ENCODE peak calls at places on chromosome 3, in nine cellular contexts. One of them, this sample, is unnamed.

GRCh38 chr3:177228601-177229190 is 31.4 kb upstream of the TBL1XR1 start:
- ATAC-seq in K562: no peak
- ATAC-seq in GM12878: no peak
- ATAC-seq in body of pancreas: no peak
- ATAC-seq in right lobe of liver: no peak
- ATAC-seq in HepG2: peak
- ATAC-seq in upper lobe of left lung: no peak
- ATAC-seq in HCT116: no peak
- ATAC-seq in gastrocnemius medialis: no peak
- ATAC-seq in this sample: no peak

GRCh38 chr3:194956697-194957396 is 271.2 kb downstream of the FAM43A start:
- ATAC-seq in body of pancreas: no peak
- ATAC-seq in K562: no peak
- ATAC-seq in upper lobe of left lung: peak
- ATAC-seq in gastrocnemius medialis: no peak
- ATAC-seq in HepG2: no peak
- ATAC-seq in HCT116: no peak
- ATAC-seq in GM12878: no peak
- ATAC-seq in right lobe of liver: peak
- ATAC-seq in this sample: peak

GRCh38 chr3:196280689-196281463 is 6.7 kb downstream of the PCYT1A start:
- ATAC-seq in upper lobe of left lung: no peak
- ATAC-seq in K562: no peak
- ATAC-seq in GM12878: peak
- ATAC-seq in body of pancreas: no peak
- ATAC-seq in gastrocnemius medialis: peak
- ATAC-seq in right lobe of liver: no peak
- ATAC-seq in HepG2: no peak
- ATAC-seq in HCT116: no peak
- ATAC-seq in this sample: no peak

GRCh38 chr3:72628065-72628464 is 220.2 kb downstream of the SHQ1 start:
- ATAC-seq in body of pancreas: no peak
- ATAC-seq in upper lobe of left lung: no peak
- ATAC-seq in HepG2: no peak
- ATAC-seq in GM12878: no peak
- ATAC-seq in right lobe of liver: no peak
- ATAC-seq in gastrocnemius medialis: no peak
- ATAC-seq in HCT116: peak
- ATAC-seq in K562: no peak
- ATAC-seq in this sample: no peak

GRCh38 chr3:122025296-122025695 is 3.2 kb upstream of the ILDR1 start:
- ATAC-seq in gastrocnemius medialis: no peak
- ATAC-seq in upper lobe of left lung: no peak
- ATAC-seq in GM12878: peak
- ATAC-seq in HepG2: no peak
- ATAC-seq in right lobe of liver: no peak
- ATAC-seq in HCT116: no peak
- ATAC-seq in K562: no peak
- ATAC-seq in body of pancreas: no peak
- ATAC-seq in this sample: no peak

GRCh38 chr3:128482857-128483656 is 9.9 kb downstream of the GATA2 start:
- ATAC-seq in HepG2: no peak
- ATAC-seq in GM12878: no peak
- ATAC-seq in right lobe of liver: peak
- ATAC-seq in gastrocnemius medialis: peak
- ATAC-seq in upper lobe of left lung: no peak
- ATAC-seq in body of pancreas: no peak
- ATAC-seq in HCT116: no peak
- ATAC-seq in K562: peak
- ATAC-seq in this sample: peak

GRCh38 chr3:12058408-12058807 is 54.2 kb downstream of the SYN2 start:
- ATAC-seq in K562: no peak
- ATAC-seq in HCT116: no peak
- ATAC-seq in body of pancreas: no peak
- ATAC-seq in gastrocnemius medialis: no peak
- ATAC-seq in HepG2: no peak
- ATAC-seq in GM12878: no peak
- ATAC-seq in upper lobe of left lung: no peak
- ATAC-seq in right lobe of liver: no peak
- ATAC-seq in this sample: no peak

GRCh38 chr3:15273214-15273613 is 59.2 kb downstream of the SH3BP5 start:
- ATAC-seq in gastrocnemius medialis: no peak
- ATAC-seq in K562: no peak
- ATAC-seq in body of pancreas: no peak
- ATAC-seq in HCT116: no peak
- ATAC-seq in GM12878: no peak
- ATAC-seq in right lobe of liver: peak
- ATAC-seq in HepG2: no peak
- ATAC-seq in upper lobe of left lung: no peak
- ATAC-seq in this sample: no peak

GRCh38 chr3:37941608-37942540 is 48.7 kb upstream of the VILL start:
- ATAC-seq in right lobe of liver: no peak
- ATAC-seq in K562: no peak
- ATAC-seq in upper lobe of left lung: no peak
- ATAC-seq in body of pancreas: no peak
- ATAC-seq in GM12878: no peak
- ATAC-seq in gastrocnemius medialis: no peak
- ATAC-seq in HCT116: no peak
- ATAC-seq in HepG2: no peak
- ATAC-seq in this sample: no peak

GRCh38 chr3:16439848-16440708 is 73.4 kb downstream of the RFTN1 start:
- ATAC-seq in body of pancreas: no peak
- ATAC-seq in HCT116: no peak
- ATAC-seq in upper lobe of left lung: peak
- ATAC-seq in K562: no peak
- ATAC-seq in gastrocnemius medialis: no peak
- ATAC-seq in right lobe of liver: peak
- ATAC-seq in HepG2: no peak
- ATAC-seq in GM12878: no peak
- ATAC-seq in this sample: no peak

GRCh38 chr3:145094355-145094941 is 1066.5 kb downstream of the PLOD2 start:
- ATAC-seq in body of pancreas: peak
- ATAC-seq in HCT116: peak
- ATAC-seq in gastrocnemius medialis: no peak
- ATAC-seq in GM12878: peak
- ATAC-seq in HepG2: no peak
- ATAC-seq in upper lobe of left lung: peak
- ATAC-seq in K562: no peak
- ATAC-seq in right lobe of liver: peak
- ATAC-seq in this sample: peak

DNA sequence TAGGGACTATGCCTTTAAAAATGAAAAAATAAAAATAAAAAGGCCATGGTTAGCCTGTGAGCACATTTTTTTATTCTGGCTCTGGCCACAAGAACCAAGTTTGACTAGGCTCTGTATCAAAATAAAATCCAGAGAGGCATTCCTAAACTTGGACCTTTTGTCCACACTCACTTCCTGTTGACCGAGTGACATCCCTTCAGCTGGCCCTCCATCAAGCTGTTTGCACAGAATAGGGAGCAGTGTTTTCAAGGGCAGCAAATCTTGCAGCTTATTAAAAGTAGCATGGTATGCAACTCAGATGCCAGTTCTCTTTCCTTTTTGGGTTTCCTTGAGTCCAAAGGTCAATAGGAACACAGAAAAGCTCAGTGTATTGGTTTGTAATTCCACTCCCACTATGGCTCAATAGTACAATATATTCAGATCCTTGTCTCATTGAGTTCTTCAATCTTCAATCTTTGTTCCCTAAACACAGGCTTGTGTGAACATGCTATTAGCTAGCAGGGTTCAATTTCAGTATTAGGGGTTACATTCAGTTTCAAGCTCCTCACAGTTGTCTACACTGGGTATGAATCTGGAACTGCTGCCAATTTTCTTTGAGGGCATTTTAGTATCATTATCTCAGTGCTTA is 244.5 kb downstream of the RBMS3 start:
- ATAC-seq in body of pancreas: peak
- ATAC-seq in upper lobe of left lung: peak
- ATAC-seq in HCT116: no peak
- ATAC-seq in K562: no peak
- ATAC-seq in HepG2: no peak
- ATAC-seq in GM12878: peak
- ATAC-seq in right lobe of liver: peak
- ATAC-seq in gastrocnemius medialis: peak
- ATAC-seq in this sample: peak
- TF ChIP-seq POLR2A in body of pancreas: no peak
- TF ChIP-seq POLR2A in upper lobe of left lung: no peak
- TF ChIP-seq POLR2A in HCT116: no peak
- TF ChIP-seq POLR2A in K562: no peak
- TF ChIP-seq POLR2A in HepG2: no peak
- TF ChIP-seq POLR2A in GM12878: no peak
- TF ChIP-seq POLR2A in right lobe of liver: no peak
- TF ChIP-seq POLR2A in gastrocnemius medialis: no peak
- TF ChIP-seq POLR2A in this sample: no peak

GRCh38 chr3:155369244-155369643 is 75.8 kb upstream of the STRIT1 start:
- ATAC-seq in HepG2: no peak
- ATAC-seq in K562: peak
- ATAC-seq in right lobe of liver: no peak
- ATAC-seq in HCT116: no peak
- ATAC-seq in GM12878: no peak
- ATAC-seq in upper lobe of left lung: no peak
- ATAC-seq in gastrocnemius medialis: no peak
- ATAC-seq in body of pancreas: no peak
- ATAC-seq in this sample: no peak
- H3K27ac ChIP-seq in HepG2: no peak
- H3K27ac ChIP-seq in K562: no peak
- H3K27ac ChIP-seq in right lobe of liver: no peak
- H3K27ac ChIP-seq in HCT116: no peak
- H3K27ac ChIP-seq in GM12878: no peak
- H3K27ac ChIP-seq in upper lobe of left lung: no peak
- H3K27ac ChIP-seq in gastrocnemius medialis: no peak
- H3K27ac ChIP-seq in body of pancreas: no peak
- H3K27ac ChIP-seq in this sample: no peak

GRCh38 chr3:139676634-139677197 is 1.1 kb downstream of the NMNAT3 start:
- ATAC-seq in K562: no peak
- ATAC-seq in gastrocnemius medialis: no peak
- ATAC-seq in upper lobe of left lung: no peak
- ATAC-seq in HepG2: no peak
- ATAC-seq in right lobe of liver: no peak
- ATAC-seq in HCT116: no peak
- ATAC-seq in body of pancreas: no peak
- ATAC-seq in GM12878: no peak
- ATAC-seq in this sample: no peak

GRCh38 chr3:139679218-139679617 is 1.4 kb upstream of the NMNAT3 start:
- ATAC-seq in K562: no peak
- ATAC-seq in upper lobe of left lung: no peak
- ATAC-seq in body of pancreas: no peak
- ATAC-seq in right lobe of liver: no peak
- ATAC-seq in gastrocnemius medialis: no peak
- ATAC-seq in GM12878: no peak
- ATAC-seq in HCT116: no peak
- ATAC-seq in HepG2: no peak
- ATAC-seq in this sample: no peak

GRCh38 chr3:139675327-139675726 is 2.4 kb downstream of the NMNAT3 start:
- ATAC-seq in upper lobe of left lung: no peak
- ATAC-seq in body of pancreas: no peak
- ATAC-seq in HCT116: no peak
- ATAC-seq in GM12878: no peak
- ATAC-seq in HepG2: no peak
- ATAC-seq in gastrocnemius medialis: no peak
- ATAC-seq in K562: no peak
- ATAC-seq in right lobe of liver: no peak
- ATAC-seq in this sample: no peak

GRCh38 chr3:139674585-139675260 is 3.0 kb downstream of the NMNAT3 start:
- ATAC-seq in upper lobe of left lung: no peak
- ATAC-seq in body of pancreas: no peak
- ATAC-seq in K562: no peak
- ATAC-seq in gastrocnemius medialis: no peak
- ATAC-seq in HCT116: no peak
- ATAC-seq in right lobe of liver: no peak
- ATAC-seq in GM12878: no peak
- ATAC-seq in HepG2: no peak
- ATAC-seq in this sample: no peak

GRCh38 chr3:139677341-139678155 is at the start of gene NMNAT3:
- ATAC-seq in right lobe of liver: peak
- ATAC-seq in body of pancreas: peak
- ATAC-seq in HCT116: peak
- ATAC-seq in HepG2: peak
- ATAC-seq in GM12878: peak
- ATAC-seq in gastrocnemius medialis: peak
- ATAC-seq in upper lobe of left lung: peak
- ATAC-seq in K562: peak
- ATAC-seq in this sample: peak
- TF ChIP-seq POLR2A in right lobe of liver: no peak
- TF ChIP-seq POLR2A in body of pancreas: peak
- TF ChIP-seq POLR2A in HCT116: no peak
- TF ChIP-seq POLR2A in HepG2: no peak
- TF ChIP-seq POLR2A in GM12878: no peak
- TF ChIP-seq POLR2A in gastrocnemius medialis: peak
- TF ChIP-seq POLR2A in upper lobe of left lung: no peak
- TF ChIP-seq POLR2A in K562: peak
- TF ChIP-seq POLR2A in this sample: no peak

GRCh38 chr3:53287413-53287734 is 31.6 kb upstream of the TKT start:
- ATAC-seq in gastrocnemius medialis: no peak
- ATAC-seq in body of pancreas: no peak
- ATAC-seq in upper lobe of left lung: no peak
- ATAC-seq in HepG2: no peak
- ATAC-seq in HCT116: no peak
- ATAC-seq in K562: no peak
- ATAC-seq in GM12878: no peak
- ATAC-seq in right lobe of liver: no peak
- ATAC-seq in this sample: no peak

GRCh38 chr3:53282581-53282980 is 26.8 kb upstream of the TKT start:
- ATAC-seq in right lobe of liver: no peak
- ATAC-seq in HepG2: no peak
- ATAC-seq in upper lobe of left lung: no peak
- ATAC-seq in HCT116: no peak
- ATAC-seq in body of pancreas: no peak
- ATAC-seq in K562: no peak
- ATAC-seq in gastrocnemius medialis: no peak
- ATAC-seq in GM12878: no peak
- ATAC-seq in this sample: no peak

GRCh38 chr3:53288214-53288613 is 32.4 kb upstream of the TKT start:
- ATAC-seq in right lobe of liver: no peak
- ATAC-seq in HepG2: no peak
- ATAC-seq in upper lobe of left lung: no peak
- ATAC-seq in body of pancreas: no peak
- ATAC-seq in gastrocnemius medialis: no peak
- ATAC-seq in GM12878: no peak
- ATAC-seq in K562: no peak
- ATAC-seq in HCT116: no peak
- ATAC-seq in this sample: peak

GRCh38 chr3:53286727-53287412 is 31.0 kb upstream of the TKT start:
- ATAC-seq in upper lobe of left lung: no peak
- ATAC-seq in GM12878: no peak
- ATAC-seq in K562: no peak
- ATAC-seq in HCT116: no peak
- ATAC-seq in right lobe of liver: peak
- ATAC-seq in HepG2: no peak
- ATAC-seq in gastrocnemius medialis: no peak
- ATAC-seq in body of pancreas: no peak
- ATAC-seq in this sample: peak
- H3K27ac ChIP-seq in upper lobe of left lung: no peak
- H3K27ac ChIP-seq in GM12878: no peak
- H3K27ac ChIP-seq in K562: no peak
- H3K27ac ChIP-seq in HCT116: no peak
- H3K27ac ChIP-seq in right lobe of liver: no peak
- H3K27ac ChIP-seq in HepG2: no peak
- H3K27ac ChIP-seq in gastrocnemius medialis: no peak
- H3K27ac ChIP-seq in body of pancreas: no peak
- H3K27ac ChIP-seq in this sample: peak